ENCODE peak calls at places on chromosome 5, in four cellular contexts. Q is left ventricle myocardium inferior, V is neural progenitor cell, C is kidney tubule cell. H is an unnamed sample.

GRCh38 chr5:174188300-174188699 is 142.8 kb downstream of the NSG2 start:
- DNase-seq in Q (peak; percentile 27), C (no peak), V (no peak), H (no peak)

GRCh38 chr5:92081958-92082712 is 699.0 kb upstream of the ARRDC3 start:
- DNase-seq in C (no peak), V (no peak), Q (no peak), H (no peak)

GRCh38 chr5:12392246-12392645 is 488.0 kb upstream of the CTNND2 start:
- DNase-seq in V (no peak), C (no peak), Q (no peak), H (no peak)

GRCh38 chr5:33258553-33258952 is 182.2 kb upstream of the TARS1 start:
- DNase-seq in V (no peak), C (no peak), Q (no peak), H (no peak)

GRCh38 chr5:147912015-147912414 is 5.7 kb upstream of the C5orf46 start:
- DNase-seq in V (no peak), Q (no peak), C (no peak), H (no peak)

GRCh38 chr5:78699565-78700143 is 51.1 kb upstream of the LHFPL2 start:
- DNase-seq in Q (no peak), V (no peak), C (peak; percentile 98), H (peak; percentile 92)

GRCh38 chr5:77204967-77205366 is 5.5 kb upstream of the PDE8B start:
- DNase-seq in V (no peak), C (no peak), Q (no peak), H (no peak)

GRCh38 chr5:77367733-77368132 is 124.4 kb downstream of the WDR41 start:
- DNase-seq in V (no peak), Q (no peak), C (peak; percentile 30), H (no peak)

GRCh38 chr5:54088081-54088480 is 222.3 kb downstream of the ARL15 start:
- DNase-seq in V (no peak), C (peak; percentile 41), Q (no peak), H (peak; percentile 28)

GRCh38 chr5:100761192-100761591 is 141.9 kb downstream of the ST8SIA4 start:
- DNase-seq in C (no peak), V (no peak), Q (no peak), H (no peak)

GRCh38 chr5:4124201-4124852 is 528.7 kb downstream of the IRX1 start:
- DNase-seq in Q (no peak), V (no peak), C (no peak), H (no peak)

GRCh38 chr5:52810426-52810825 is 22.7 kb downstream of the ITGA1 start:
- DNase-seq in Q (no peak), V (no peak), C (no peak), H (peak; percentile 15)

GRCh38 chr5:157219491-157220271 is 39.0 kb downstream of the ITK start:
- DNase-seq in C (no peak), V (no peak), Q (no peak), H (no peak)

GRCh38 chr5:178291969-178292825 is 59.6 kb upstream of the PHYKPL start:
- DNase-seq in C (no peak), V (no peak), Q (no peak), H (no peak)

GRCh38 chr5:150665044-150665443 is 4.0 kb downstream of the MYOZ3 start:
- DNase-seq in C (peak; percentile 39), Q (no peak), V (no peak), H (no peak)

GRCh38 chr5:86858452-86858851 is 240.7 kb downstream of the COX7C start:
- DNase-seq in C (no peak), V (no peak), Q (no peak), H (no peak)

GRCh38 chr5:129377504-129377903 is 82.6 kb upstream of the ADAMTS19 start:
- DNase-seq in C (peak; percentile 13), Q (no peak), V (no peak), H (no peak)

GRCh38 chr5:175743676-175744210 is 85.9 kb downstream of the HRH2 start:
- DNase-seq in V (peak; percentile 75), Q (no peak), C (peak; percentile 14), H (no peak)

GRCh38 chr5:43274435-43275114 is 38.6 kb downstream of the HMGCS1 start:
- DNase-seq in C (no peak), Q (no peak), V (peak; percentile 34), H (no peak)

H was measured in kidney glomerular epithelial cell.